ENCODE peak calls at places on chromosomes 3 and 15, in five cellular contexts. V is heart right ventricle, Q is foreskin keratinocyte, F is HCT116, D is body of pancreas. S is an unnamed sample.

GRCh38 chr3:47225310-47225906 is 57.2 kb downstream of the KIF9 start:
- DNase-seq in F (no peak), D (no peak), Q (no peak), V (no peak), S (no peak)

GRCh38 chr15:86044981-86045380 is 34.7 kb upstream of the AGBL1 start:
- DNase-seq in Q (no peak), V (no peak), F (no peak), D (no peak), S (no peak)

GRCh38 chr3:47419083-47420043 is 38.5 kb downstream of the PTPN23 start:
- DNase-seq in D (no peak), Q (no peak), V (no peak), F (no peak), S (no peak)

GRCh38 chr3:150078983-150079739 is 108.5 kb upstream of the PFN2 start:
- DNase-seq in D (no peak), V (no peak), Q (peak), F (no peak), S (peak)

GRCh38 chr3:10497439-10497838 is 7.9 kb downstream of the ATP2B2 start:
- DNase-seq in F (no peak), D (no peak), V (no peak), Q (no peak), S (no peak)

GRCh38 chr3:69232447-69232846 is 110.1 kb upstream of the LMOD3 start:
- DNase-seq in F (no peak), V (no peak), D (no peak), Q (no peak), S (no peak)

GRCh38 chr3:68996356-68996995 is 17.0 kb downstream of the EOGT start:
- DNase-seq in D (no peak), V (no peak), F (no peak), Q (peak), S (peak)

GRCh38 chr3:117059054-117059989 is 349.7 kb downstream of the TUSC7 start:
- DNase-seq in F (peak), D (no peak), Q (peak), V (no peak), S (no peak)

GRCh38 chr3:99945328-99945995 is 127.8 kb downstream of the CMSS1 start:
- DNase-seq in F (no peak), D (no peak), Q (no peak), V (no peak), S (no peak)

GRCh38 chr15:71697999-71698398 is 112.4 kb upstream of the NR2E3 start:
- DNase-seq in Q (no peak), D (no peak), V (no peak), F (no peak), S (no peak)

GRCh38 chr3:62968128-62968527 is 92.9 kb upstream of the CADPS start:
- DNase-seq in F (no peak), V (no peak), D (no peak), Q (peak), S (no peak)

GRCh38 chr15:68419301-68420175 is 12.4 kb downstream of the ITGA11 start:
- DNase-seq in V (no peak), F (no peak), Q (no peak), D (no peak), S (no peak)

GRCh38 chr3:42043116-42043796 is 47.9 kb upstream of the TRAK1 start:
- DNase-seq in Q (no peak), V (peak), F (no peak), D (no peak), S (no peak)

GRCh38 chr3:101673953-101674352 is 3.0 kb downstream of the ZBTB11 start:
- DNase-seq in D (no peak), F (no peak), V (no peak), Q (no peak), S (no peak)

GRCh38 chr3:194906970-194907629 is 221.4 kb downstream of the FAM43A start:
- DNase-seq in Q (no peak), F (no peak), V (no peak), D (no peak), S (no peak)

GRCh38 chr15:82643992-82644391 is 3.2 kb downstream of the CPEB1 start:
- DNase-seq in Q (no peak), D (no peak), F (no peak), V (no peak), S (no peak)

GRCh38 chr3:65153850-65154512 is 466.2 kb upstream of the ADAMTS9 start:
- DNase-seq in F (no peak), D (no peak), Q (no peak), V (no peak), S (no peak)

GRCh38 chr3:122102191-122102935 is 47.2 kb downstream of the CD86 start:
- DNase-seq in V (no peak), D (no peak), Q (no peak), F (no peak), S (no peak)

GRCh38 chr3:192571197-192571791 is 156.0 kb downstream of the FGF12 start:
- DNase-seq in V (peak), Q (peak), F (no peak), D (peak), S (no peak)

GRCh38 chr15:76334438-76335004 is 2.1 kb upstream of the ISL2 start:
- DNase-seq in V (no peak), Q (no peak), D (no peak), F (no peak), S (no peak)

GRCh38 chr3:143433787-143434378 is 314.3 kb downstream of the CHST2 start:
- DNase-seq in Q (no peak), D (no peak), V (no peak), F (peak), S (no peak)

GRCh38 chr3:152574461-152575079 is 260.4 kb upstream of the P2RY1 start:
- DNase-seq in F (peak), Q (peak), D (peak), V (peak), S (no peak)

GRCh38 chr3:161031134-161031533 is 74.0 kb downstream of the B3GALNT1 start:
- DNase-seq in Q (no peak), V (no peak), D (no peak), F (no peak), S (no peak)

GRCh38 chr3:62319570-62320243 is 53.6 kb downstream of the FEZF2 start:
- DNase-seq in D (no peak), V (no peak), Q (no peak), F (no peak), S (peak)

GRCh38 chr3:69807674-69808073 is 68.4 kb downstream of the MITF start:
- DNase-seq in F (no peak), D (no peak), V (no peak), Q (no peak), S (no peak)

GRCh38 chr3:52838561-52839267 is 3.9 kb upstream of the MUSTN1 start:
- DNase-seq in D (no peak), F (no peak), V (no peak), Q (no peak), S (no peak)
- H3K27ac ChIP-seq in D (no peak), F (no peak), V (no peak), Q (no peak), S (no peak)

DNA sequence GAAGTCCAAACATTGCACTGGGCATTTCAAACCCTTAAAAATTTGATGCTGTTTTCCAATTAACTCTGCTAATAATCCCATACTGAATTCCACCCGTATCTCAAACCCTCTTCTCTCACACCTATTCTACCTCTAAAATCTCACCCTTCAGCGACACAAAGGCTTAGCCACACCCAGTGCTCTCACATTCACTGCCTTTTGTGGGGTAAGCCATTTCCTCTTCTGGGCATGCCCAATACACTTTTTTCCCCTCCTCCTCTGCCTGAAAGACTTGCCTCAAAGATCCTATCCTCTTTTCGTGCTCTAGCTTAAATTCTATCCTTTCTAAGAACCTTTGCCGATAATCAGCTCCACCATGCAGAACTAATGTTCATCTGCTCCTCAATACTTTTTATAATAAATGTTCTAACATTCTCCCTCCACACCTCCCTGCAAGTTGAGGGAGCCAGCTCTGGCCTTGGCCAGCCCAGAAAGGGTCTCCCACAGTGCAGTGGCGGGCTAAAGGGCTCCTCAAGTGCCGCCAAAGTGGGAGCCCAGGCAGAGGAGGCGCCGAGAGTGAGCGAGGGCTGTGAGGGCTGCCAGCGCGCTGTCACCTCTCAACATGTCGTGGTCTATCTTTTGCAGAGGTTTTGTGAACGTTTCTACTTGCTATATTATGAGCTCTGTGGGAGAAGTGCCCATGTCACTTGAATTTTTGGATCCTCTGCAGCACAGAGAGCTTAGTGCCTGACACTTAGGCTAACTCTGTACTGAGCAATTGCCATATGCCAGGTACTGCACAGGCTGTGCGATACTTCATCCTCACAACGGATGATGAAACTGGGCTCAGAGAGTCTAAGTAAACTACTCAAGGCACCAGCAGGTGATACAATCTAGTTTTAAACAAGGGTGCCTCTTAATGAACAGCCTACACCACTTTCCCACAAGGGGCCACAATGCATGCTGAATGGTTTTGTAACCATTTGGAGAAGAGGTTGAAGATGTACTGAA is 53.6 kb upstream of the BCL6 start:
- DNase-seq in F (no peak), D (no peak), V (no peak), Q (no peak), S (no peak)
- H3K27ac ChIP-seq in F (no peak), D (no peak), V (no peak), Q (no peak), S (no peak)

GRCh38 chr15:34802803-34803395 is 7.5 kb upstream of the ACTC1 start:
- DNase-seq in D (no peak), F (no peak), V (no peak), Q (peak), S (no peak)

GRCh38 chr15:34796847-34797246 is 1.5 kb upstream of the ACTC1 start:
- DNase-seq in V (no peak), F (no peak), D (no peak), Q (no peak), S (no peak)

GRCh38 chr15:34799149-34799824 is 3.9 kb upstream of the ACTC1 start:
- DNase-seq in V (peak), F (no peak), Q (no peak), D (peak), S (no peak)

GRCh38 chr15:34802371-34802770 is 7.0 kb upstream of the ACTC1 start:
- DNase-seq in F (no peak), D (no peak), Q (no peak), V (no peak), S (no peak)

DNA sequence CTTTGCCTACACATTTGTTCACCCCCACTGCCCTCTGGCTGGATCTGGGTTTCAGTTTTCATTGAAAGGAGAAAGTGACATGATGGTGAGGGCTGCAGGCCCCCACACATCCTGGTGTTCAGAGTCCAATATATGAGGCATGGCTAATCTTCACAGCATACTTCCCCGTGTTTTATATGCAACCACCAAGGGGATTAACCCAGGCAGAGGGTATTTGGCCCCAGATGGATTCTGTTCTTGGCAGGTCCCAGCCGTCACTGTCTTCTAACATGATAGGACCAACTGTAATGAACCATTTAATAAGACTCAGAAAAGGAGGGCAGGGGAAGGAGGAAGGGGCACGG is 4.4 kb upstream of the ACTC1 start:
- DNase-seq in F (no peak), D (no peak), Q (no peak), V (no peak), S (no peak)
- H3K27ac ChIP-seq in F (no peak), D (no peak), Q (no peak), V (peak), S (no peak)

GRCh38 chr3:48681541-48681880 is 4.2 kb downstream of the NCKIPSD start:
- DNase-seq in F (no peak), D (no peak), Q (no peak), V (no peak), S (no peak)
- H3K27ac ChIP-seq in F (no peak), D (no peak), Q (no peak), V (no peak), S (no peak)

GRCh38 chr15:66404532-66404931 is 17.8 kb downstream of the MAP2K1 start:
- DNase-seq in D (no peak), Q (no peak), V (no peak), F (no peak), S (no peak)
- H3K27ac ChIP-seq in D (no peak), Q (no peak), V (peak), F (no peak), S (no peak)

DNA sequence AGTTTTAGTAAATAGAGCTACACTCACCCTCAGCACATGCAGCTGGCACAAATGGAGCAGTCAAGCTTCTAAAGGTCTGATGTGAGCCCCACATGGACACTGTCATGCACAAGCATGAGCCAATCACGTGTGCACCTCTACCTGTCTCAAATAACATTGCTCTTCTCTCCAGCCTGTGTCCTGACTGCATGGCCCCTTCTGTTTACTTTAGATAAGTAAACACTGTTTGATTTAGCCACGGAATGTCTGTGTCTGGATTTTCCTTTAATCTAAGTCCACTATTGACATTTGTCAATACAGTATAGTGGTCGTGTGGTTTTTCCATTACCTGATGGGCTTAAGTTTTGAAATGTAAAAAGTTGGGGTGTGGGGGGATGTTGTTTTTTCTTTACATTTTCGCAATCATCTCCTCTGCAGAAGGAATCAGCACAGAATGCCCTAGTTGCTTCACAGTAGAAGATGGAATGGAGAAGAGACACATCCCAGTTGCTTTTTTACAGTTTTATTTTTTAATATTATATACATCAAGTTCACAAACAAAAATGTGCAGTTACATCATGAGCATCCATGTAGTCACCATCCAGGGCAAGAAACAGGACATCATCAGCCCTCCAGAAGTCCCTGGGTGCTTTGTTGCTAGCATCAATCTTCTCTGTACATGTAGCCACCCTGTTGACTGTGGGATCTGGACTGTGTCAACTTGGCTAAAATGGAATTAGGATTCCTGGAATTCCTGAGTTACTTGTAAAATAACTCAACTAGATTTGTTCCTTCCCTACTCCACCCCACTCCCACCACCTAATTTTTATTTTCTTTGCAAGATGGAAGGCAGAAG is 146.1 kb downstream of the UACA start:
- DNase-seq in F (no peak), Q (no peak), V (no peak), D (no peak), S (no peak)
- H3K27ac ChIP-seq in F (no peak), Q (no peak), V (no peak), D (no peak), S (no peak)

S was measured in epithelial cell of prostate.